ENCODE peak calls at places on chromosome 22, in seven cellular contexts. C, U, N, K, F, P and J are unnamed samples.

GRCh38 chr22:36377022-36377631 is 10.6 kb downstream of the MYH9 start:
- DNase-seq in K (no peak), U (no peak), P (peak), C (peak), N (no peak), F (no peak), J (peak)

GRCh38 chr22:16917144-16918003 is 90.6 kb downstream of the GAB4 start:
- DNase-seq in K (no peak), N (no peak), C (peak), U (peak), P (peak), F (peak), J (peak)

GRCh38 chr22:35072939-35073338 is 7.0 kb downstream of the ISX start:
- DNase-seq in C (no peak), F (no peak), N (no peak), P (no peak), U (no peak), K (no peak), J (no peak)

GRCh38 chr22:36227806-36228205 is 11.5 kb downstream of the APOL2 start:
- DNase-seq in N (no peak), P (no peak), K (no peak), C (no peak), F (no peak), U (no peak), J (no peak)

GRCh38 chr22:38832005-38832978 is 11.5 kb downstream of the NPTXR start:
- DNase-seq in P (no peak), U (no peak), F (no peak), N (no peak), K (no peak), C (no peak), J (no peak)

GRCh38 chr22:36166086-36166485 is 5.5 kb upstream of the APOL3 start:
- DNase-seq in F (no peak), K (no peak), C (no peak), U (no peak), N (no peak), P (no peak), J (no peak)

GRCh38 chr22:22753526-22754267 is 109.3 kb downstream of the GGTLC2 start:
- DNase-seq in K (peak), N (no peak), U (peak), P (peak), F (peak), C (peak), J (peak)

GRCh38 chr22:20629401-20629800 is 122.0 kb downstream of the MED15 start:
- DNase-seq in U (no peak), F (no peak), N (no peak), K (peak), P (no peak), C (no peak), J (no peak)

GRCh38 chr22:33035276-33035863 is 22.8 kb downstream of the SYN3 start:
- DNase-seq in F (no peak), P (no peak), U (no peak), C (no peak), N (no peak), K (no peak), J (no peak)

GRCh38 chr22:48565901-48566501 is 1261.7 kb downstream of the BRD1 start:
- DNase-seq in P (no peak), K (no peak), U (no peak), F (no peak), C (no peak), N (no peak), J (no peak)

GRCh38 chr22:36510966-36511881 is 4.4 kb upstream of the FOXRED2 start:
- DNase-seq in F (no peak), C (no peak), K (peak), N (peak), P (peak), U (peak), J (peak)

GRCh38 chr22:33652596-33652995 is 267.7 kb downstream of the LARGE1 start:
- DNase-seq in U (no peak), F (no peak), P (peak), K (no peak), C (no peak), N (no peak), J (no peak)

GRCh38 chr22:36701941-36702640 is 1.5 kb downstream of the CACNG2 start:
- DNase-seq in K (no peak), F (no peak), N (no peak), U (no peak), C (no peak), P (no peak), J (no peak)

GRCh38 chr22:30251661-30252226 is 5.2 kb upstream of the LIF start:
- DNase-seq in K (no peak), C (no peak), U (no peak), N (no peak), P (no peak), F (no peak), J (no peak)
- H3K27ac ChIP-seq in K (no peak), C (no peak), U (no peak), N (peak), P (peak), F (no peak), J (no peak)

GRCh38 chr22:23901600-23901999 is 7.4 kb downstream of the MIF start:
- DNase-seq in F (no peak), P (no peak), N (no peak), U (no peak), K (no peak), C (no peak), J (no peak)

GRCh38 chr22:23906641-23907040 is 12.5 kb downstream of the MIF start:
- DNase-seq in N (no peak), U (no peak), K (peak), C (no peak), F (no peak), P (no peak), J (no peak)

GRCh38 chr22:23903328-23903971 is 9.3 kb downstream of the MIF start:
- DNase-seq in F (no peak), K (peak), P (no peak), N (no peak), C (no peak), U (no peak), J (no peak)

GRCh38 chr22:23908561-23909205 is 14.5 kb downstream of the MIF start:
- DNase-seq in F (no peak), C (no peak), N (no peak), K (no peak), P (peak), U (no peak), J (no peak)

DNA sequence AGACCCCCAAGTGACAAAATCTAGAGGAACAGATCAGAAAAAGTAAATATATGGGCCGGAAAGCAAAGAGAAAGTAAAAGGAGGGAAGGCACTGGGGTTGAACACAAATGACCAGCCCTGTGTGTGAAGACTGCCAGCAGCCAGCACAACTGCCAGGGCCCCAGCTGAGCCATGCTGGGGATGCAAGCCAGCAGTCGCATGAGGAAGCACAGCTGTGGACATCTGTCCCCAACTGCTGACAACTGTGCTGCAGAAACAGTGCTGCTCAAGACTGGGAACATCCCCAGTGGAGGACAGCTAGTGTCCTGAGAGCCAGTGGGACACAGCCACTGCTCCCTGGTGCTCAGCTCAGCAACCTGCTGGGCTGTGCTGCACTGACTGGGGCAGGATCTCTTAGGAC is 10.7 kb downstream of the MIF start:
- DNase-seq in F (no peak), U (no peak), P (no peak), K (peak), C (peak), N (no peak), J (no peak)
- H3K27ac ChIP-seq in F (no peak), U (no peak), P (peak), K (no peak), C (no peak), N (no peak), J (no peak)

GRCh38 chr22:46660604-46661201 is 40.5 kb downstream of the GRAMD4 start:
- DNase-seq in N (no peak), P (peak), F (no peak), U (no peak), K (peak), C (no peak), J (peak)
- H3K27ac ChIP-seq in N (no peak), P (peak), F (no peak), U (no peak), K (no peak), C (no peak), J (peak)

GRCh38 chr22:45239378-45240136 is 1.1 kb downstream of the KIAA0930 start:
- DNase-seq in C (no peak), K (peak), P (no peak), F (no peak), U (no peak), N (no peak), J (no peak)

GRCh38 chr22:45246060-45246985 is 5.6 kb upstream of the KIAA0930 start:
- DNase-seq in U (peak), C (no peak), K (peak), F (no peak), N (peak), P (peak), J (no peak)

GRCh38 chr22:45240137-45240809 is 421 bp downstream of the KIAA0930 start:
- DNase-seq in U (peak), P (no peak), F (no peak), N (no peak), C (no peak), K (no peak), J (no peak)

GRCh38 chr22:45240810-45241631 is at the start of gene KIAA0930:
- DNase-seq in F (peak), N (peak), C (peak), K (peak), U (peak), P (peak), J (peak)

GRCh38 chr22:45242778-45243191 is 2.1 kb upstream of the KIAA0930 start:
- DNase-seq in K (peak), F (no peak), P (no peak), C (no peak), N (no peak), U (peak), J (no peak)
- H3K27ac ChIP-seq in K (no peak), F (no peak), P (no peak), C (no peak), N (no peak), U (no peak), J (no peak)

GRCh38 chr22:41191467-41191866 is 13.6 kb upstream of the L3MBTL2 start:
- DNase-seq in U (no peak), N (no peak), F (no peak), C (no peak), K (no peak), P (no peak), J (no peak)

GRCh38 chr22:41201146-41201545 is 4.0 kb upstream of the L3MBTL2 start:
- DNase-seq in K (no peak), P (peak), U (no peak), F (no peak), C (no peak), N (no peak), J (no peak)

GRCh38 chr22:41193829-41194228 is 11.3 kb upstream of the L3MBTL2 start:
- DNase-seq in N (no peak), F (no peak), U (no peak), P (no peak), K (peak), C (no peak), J (no peak)

GRCh38 chr22:41197808-41198585 is 7.1 kb upstream of the L3MBTL2 start:
- DNase-seq in K (peak), P (peak), N (no peak), U (peak), C (peak), F (no peak), J (peak)

GRCh38 chr22:41197046-41197807 is 7.9 kb upstream of the L3MBTL2 start:
- DNase-seq in N (no peak), F (peak), P (peak), U (peak), K (peak), C (peak), J (peak)
- H3K27ac ChIP-seq in N (no peak), F (no peak), P (peak), U (no peak), K (no peak), C (no peak), J (peak)

GRCh38 chr22:43411981-43412807 is at the start of gene MPPED1:
- DNase-seq in P (no peak), C (no peak), K (no peak), F (no peak), N (no peak), U (no peak), J (no peak)
- H3K27ac ChIP-seq in P (no peak), C (no peak), K (no peak), F (peak), N (no peak), U (no peak), J (no peak)

GRCh38 chr22:28111501-28111900 is 192.4 kb upstream of the PITPNB start:
- DNase-seq in P (no peak), N (no peak), C (no peak), K (no peak), F (no peak), U (no peak), J (no peak)

GRCh38 chr22:28112130-28112529 is 193.1 kb upstream of the PITPNB start:
- DNase-seq in N (no peak), U (no peak), P (no peak), K (no peak), C (no peak), F (no peak), J (no peak)

GRCh38 chr22:28116261-28116673 is 197.2 kb upstream of the PITPNB start:
- DNase-seq in F (no peak), N (peak), U (no peak), C (no peak), K (no peak), P (no peak), J (no peak)

GRCh38 chr22:28115426-28115825 is 196.4 kb upstream of the PITPNB start:
- DNase-seq in C (no peak), K (no peak), F (no peak), P (no peak), N (no peak), U (no peak), J (no peak)

GRCh38 chr22:28112548-28113043 is 193.5 kb upstream of the PITPNB start:
- DNase-seq in N (no peak), F (peak), C (peak), P (peak), U (peak), K (no peak), J (no peak)
- H3K27ac ChIP-seq in N (peak), F (peak), C (no peak), P (no peak), U (no peak), K (no peak), J (no peak)

GRCh38 chr22:50136431-50137047 is 34.0 kb upstream of the PANX2 start:
- DNase-seq in F (no peak), K (no peak), C (no peak), P (no peak), U (no peak), N (no peak), J (no peak)

GRCh38 chr22:50139843-50140415 is 30.6 kb upstream of the PANX2 start:
- DNase-seq in N (no peak), K (no peak), C (peak), U (no peak), P (peak), F (no peak), J (no peak)

GRCh38 chr22:50140615-50141014 is 29.9 kb upstream of the PANX2 start:
- DNase-seq in K (no peak), C (no peak), P (peak), F (no peak), N (no peak), U (no peak), J (no peak)

GRCh38 chr22:50138036-50138435 is 32.5 kb upstream of the PANX2 start:
- DNase-seq in K (no peak), P (no peak), U (no peak), F (no peak), N (no peak), C (no peak), J (no peak)

DNA sequence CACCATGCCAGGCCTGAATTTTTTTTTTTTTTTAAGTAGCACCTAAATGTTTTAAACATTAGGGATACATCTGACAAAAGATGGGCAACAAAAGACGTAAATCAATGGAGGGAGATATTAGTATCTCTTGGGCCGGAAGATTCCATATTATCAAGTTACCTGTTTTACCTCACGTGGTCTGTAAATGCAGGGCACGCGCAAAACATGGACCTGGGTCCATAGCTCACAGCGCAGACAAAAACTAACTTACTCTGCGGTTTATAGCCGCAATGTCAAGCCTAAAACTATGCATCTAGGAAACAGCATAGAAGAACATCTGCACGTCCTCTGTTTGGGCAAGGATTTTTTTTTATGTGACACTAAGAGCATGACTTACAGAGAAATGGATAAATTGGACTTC is 31.5 kb upstream of the PANX2 start:
- DNase-seq in C (no peak), P (no peak), U (no peak), N (no peak), K (no peak), F (no peak), J (no peak)
- H3K27ac ChIP-seq in C (peak), P (no peak), U (no peak), N (no peak), K (no peak), F (no peak), J (no peak)

GRCh38 chr22:40001800-40002577 is 7.2 kb downstream of the FAM83F start:
- DNase-seq in U (no peak), F (no peak), K (peak), C (no peak), N (no peak), P (no peak), J (no peak)
- H3K27ac ChIP-seq in U (no peak), F (no peak), K (no peak), C (no peak), N (no peak), P (no peak), J (no peak)